ENCODE peak calls at places on chromosomes 12 and 14, in six cellular contexts. One of them, this sample, is unnamed.

GRCh38 chr12:21912318-21912717 is 28.9 kb downstream of the ABCC9 start:
- DNase-seq in amygdala: no peak
- DNase-seq in NCI-H774: no peak
- DNase-seq in head of caudate nucleus: no peak
- DNase-seq in heart left ventricle: no peak
- DNase-seq in tibial artery: no peak
- DNase-seq in this sample: no peak

GRCh38 chr12:76763746-76764675 is at the start of gene ZDHHC17:
- DNase-seq in amygdala: peak
- DNase-seq in NCI-H774: peak
- DNase-seq in head of caudate nucleus: peak
- DNase-seq in heart left ventricle: peak
- DNase-seq in tibial artery: peak
- DNase-seq in this sample: peak

GRCh38 chr12:120399531-120399930 is 30.6 kb upstream of the MSI1 start:
- DNase-seq in amygdala: no peak
- DNase-seq in NCI-H774: no peak
- DNase-seq in head of caudate nucleus: no peak
- DNase-seq in heart left ventricle: no peak
- DNase-seq in tibial artery: no peak
- DNase-seq in this sample: no peak

GRCh38 chr12:6961278-6961694 is 9.2 kb downstream of the PHB2 start:
- DNase-seq in amygdala: no peak
- DNase-seq in NCI-H774: no peak
- DNase-seq in head of caudate nucleus: peak
- DNase-seq in heart left ventricle: peak
- DNase-seq in tibial artery: peak
- DNase-seq in this sample: peak

GRCh38 chr12:24903305-24904088 is 45.4 kb downstream of the BCAT1 start:
- DNase-seq in amygdala: no peak
- DNase-seq in NCI-H774: no peak
- DNase-seq in head of caudate nucleus: no peak
- DNase-seq in heart left ventricle: peak
- DNase-seq in tibial artery: no peak
- DNase-seq in this sample: no peak

GRCh38 chr12:50765325-50765911 is 1.5 kb downstream of the ATF1 start:
- DNase-seq in amygdala: peak
- DNase-seq in NCI-H774: no peak
- DNase-seq in head of caudate nucleus: peak
- DNase-seq in heart left ventricle: peak
- DNase-seq in tibial artery: no peak
- DNase-seq in this sample: no peak

GRCh38 chr12:121626853-121627623 is 708 bp downstream of the ORAI1 start:
- DNase-seq in amygdala: peak
- DNase-seq in NCI-H774: no peak
- DNase-seq in head of caudate nucleus: peak
- DNase-seq in heart left ventricle: peak
- DNase-seq in tibial artery: peak
- DNase-seq in this sample: peak

GRCh38 chr12:124006582-124007170 is 33.7 kb downstream of the ZNF664 start:
- DNase-seq in amygdala: no peak
- DNase-seq in NCI-H774: no peak
- DNase-seq in head of caudate nucleus: no peak
- DNase-seq in heart left ventricle: no peak
- DNase-seq in tibial artery: no peak
- DNase-seq in this sample: no peak

GRCh38 chr12:92695056-92695455 is 7.7 kb upstream of the PLEKHG7 start:
- DNase-seq in amygdala: no peak
- DNase-seq in NCI-H774: no peak
- DNase-seq in head of caudate nucleus: no peak
- DNase-seq in heart left ventricle: no peak
- DNase-seq in tibial artery: no peak
- DNase-seq in this sample: no peak

GRCh38 chr14:21965042-21965441 is 291.4 kb upstream of the OR4E1 start:
- DNase-seq in amygdala: no peak
- DNase-seq in NCI-H774: no peak
- DNase-seq in head of caudate nucleus: no peak
- DNase-seq in heart left ventricle: no peak
- DNase-seq in tibial artery: no peak
- DNase-seq in this sample: no peak

GRCh38 chr12:92574046-92574783 is 128.6 kb upstream of the PLEKHG7 start:
- DNase-seq in amygdala: no peak
- DNase-seq in NCI-H774: peak
- DNase-seq in head of caudate nucleus: no peak
- DNase-seq in heart left ventricle: no peak
- DNase-seq in tibial artery: no peak
- DNase-seq in this sample: no peak

GRCh38 chr12:77232045-77232444 is 166.7 kb upstream of the E2F7 start:
- DNase-seq in amygdala: no peak
- DNase-seq in NCI-H774: no peak
- DNase-seq in head of caudate nucleus: no peak
- DNase-seq in heart left ventricle: no peak
- DNase-seq in tibial artery: no peak
- DNase-seq in this sample: no peak

GRCh38 chr12:91877461-91878230 is 268.0 kb downstream of the BTG1 start:
- DNase-seq in amygdala: no peak
- DNase-seq in NCI-H774: no peak
- DNase-seq in head of caudate nucleus: no peak
- DNase-seq in heart left ventricle: no peak
- DNase-seq in tibial artery: no peak
- DNase-seq in this sample: no peak

GRCh38 chr14:87529081-87529480 is 463.9 kb downstream of the GALC start:
- DNase-seq in amygdala: no peak
- DNase-seq in NCI-H774: no peak
- DNase-seq in head of caudate nucleus: no peak
- DNase-seq in heart left ventricle: no peak
- DNase-seq in tibial artery: no peak
- DNase-seq in this sample: no peak

GRCh38 chr14:48473944-48474343 is 798.5 kb upstream of the MDGA2 start:
- DNase-seq in amygdala: no peak
- DNase-seq in NCI-H774: no peak
- DNase-seq in head of caudate nucleus: no peak
- DNase-seq in heart left ventricle: no peak
- DNase-seq in tibial artery: no peak
- DNase-seq in this sample: no peak

This sample was measured in right atrium auricular region.